ENCODE peak calls at places on chromosome 19, in five cellular contexts. J, F, B, X and K are unnamed samples.

GRCh38 chr19:38870612-38871011 is 7.5 kb downstream of the RINL start:
- DNase-seq in X (no peak), J (no peak), B (no peak), F (no peak), K (no peak)

GRCh38 chr19:3665681-3666544 is 34.4 kb downstream of the PIP5K1C start:
- DNase-seq in J (peak; percentile 55), X (peak; percentile 36), F (peak; percentile 53), B (no peak), K (peak; percentile 70)

GRCh38 chr19:39516270-39516669 is 1.3 kb downstream of the SELENOV start:
- DNase-seq in X (no peak), J (no peak), F (no peak), B (no peak), K (peak; percentile 38)

GRCh38 chr19:42555317-42555716 is 27.0 kb upstream of the CEACAM1 start:
- DNase-seq in F (no peak), B (no peak), X (no peak), J (no peak), K (peak; percentile 35)

GRCh38 chr19:38715540-38715939 is 28.7 kb downstream of the CAPN12 start:
- DNase-seq in J (no peak), B (no peak), X (no peak), F (no peak), K (no peak)

GRCh38 chr19:33055718-33056117 is 9.0 kb downstream of the RHPN2 start:
- DNase-seq in X (no peak), B (peak; percentile 49), J (peak; percentile 66), F (peak; percentile 21), K (no peak)

GRCh38 chr19:34964598-34964997 is 569 bp upstream of the ZNF792 start:
- DNase-seq in J (no peak), X (no peak), F (no peak), B (no peak), K (no peak)

GRCh38 chr19:36183455-36183741 is 31.1 kb downstream of the ZNF565 start:
- DNase-seq in X (no peak), F (no peak), B (no peak), J (no peak), K (no peak)

GRCh38 chr19:40771101-40771539 is 4.2 kb upstream of the MIA start:
- DNase-seq in X (no peak), B (no peak), F (no peak), J (no peak), K (no peak)

GRCh38 chr19:6425732-6426686 is 1.4 kb upstream of the KHSRP start:
- DNase-seq in F (no peak), J (no peak), X (no peak), B (no peak), K (no peak)

GRCh38 chr19:41364546-41365391 is 820 bp upstream of the B9D2 start:
- DNase-seq in J (peak; percentile 32), F (no peak), X (no peak), B (peak; percentile 15), K (no peak)

GRCh38 chr19:2160384-2160783 is 3.3 kb upstream of the DOT1L start:
- DNase-seq in F (no peak), X (no peak), J (peak; percentile 73), B (no peak), K (no peak)

GRCh38 chr19:31444931-31445330 is 95.7 kb upstream of the TSHZ3 start:
- DNase-seq in F (no peak), X (no peak), B (no peak), J (no peak), K (no peak)

GRCh38 chr19:42303101-42303464 is 659 bp upstream of the PAFAH1B3 start:
- DNase-seq in B (no peak), J (no peak), X (no peak), F (no peak), K (no peak)

GRCh38 chr19:36128392-36128736 is 11.5 kb upstream of the CAPNS1 start:
- DNase-seq in F (no peak), X (no peak), J (no peak), B (no peak), K (peak; percentile 57)

GRCh38 chr19:40190891-40191835 is at the start of gene MAP3K10:
- DNase-seq in X (peak; percentile 70), B (peak; percentile 51), F (peak; percentile 73), J (peak; percentile 72), K (peak; percentile 63)

GRCh38 chr19:1221141-1221903 is 15.7 kb downstream of the STK11 start:
- DNase-seq in X (peak; percentile 72), F (no peak), B (peak; percentile 54), J (peak; percentile 58), K (no peak)

GRCh38 chr19:30870861-30871260 is 478.4 kb downstream of the TSHZ3 start:
- DNase-seq in X (no peak), B (peak; percentile 1), F (no peak), J (no peak), K (peak; percentile 4)

GRCh38 chr19:5407356-5407755 is 47.9 kb upstream of the ZNRF4 start:
- DNase-seq in B (peak; percentile 17), F (no peak), J (peak; percentile 60), X (no peak), K (no peak)

GRCh38 chr19:6540918-6541689 is 10.3 kb downstream of the TNFSF9 start:
- DNase-seq in B (no peak), J (peak; percentile 87), X (no peak), F (no peak), K (no peak)

GRCh38 chr19:31258211-31259052 is 90.8 kb downstream of the TSHZ3 start:
- DNase-seq in X (no peak), J (no peak), B (no peak), F (no peak), K (no peak)

GRCh38 chr19:35264281-35265125 is 4.3 kb upstream of the USF2 start:
- DNase-seq in B (no peak), X (no peak), J (no peak), F (no peak), K (peak; percentile 19)

GRCh38 chr19:743168-743687 is 7.7 kb upstream of the MISP start:
- DNase-seq in B (no peak), F (no peak), X (no peak), J (peak; percentile 76), K (no peak)

GRCh38 chr19:35903550-35904179 is 1.3 kb downstream of the HCST start:
- DNase-seq in J (peak; percentile 97), X (peak; percentile 83), B (peak; percentile 73), F (no peak), K (peak; percentile 91)

GRCh38 chr19:10158071-10158470 is 36.7 kb downstream of the DNMT1 start:
- DNase-seq in B (no peak), J (no peak), X (no peak), F (no peak), K (no peak)

DNA sequence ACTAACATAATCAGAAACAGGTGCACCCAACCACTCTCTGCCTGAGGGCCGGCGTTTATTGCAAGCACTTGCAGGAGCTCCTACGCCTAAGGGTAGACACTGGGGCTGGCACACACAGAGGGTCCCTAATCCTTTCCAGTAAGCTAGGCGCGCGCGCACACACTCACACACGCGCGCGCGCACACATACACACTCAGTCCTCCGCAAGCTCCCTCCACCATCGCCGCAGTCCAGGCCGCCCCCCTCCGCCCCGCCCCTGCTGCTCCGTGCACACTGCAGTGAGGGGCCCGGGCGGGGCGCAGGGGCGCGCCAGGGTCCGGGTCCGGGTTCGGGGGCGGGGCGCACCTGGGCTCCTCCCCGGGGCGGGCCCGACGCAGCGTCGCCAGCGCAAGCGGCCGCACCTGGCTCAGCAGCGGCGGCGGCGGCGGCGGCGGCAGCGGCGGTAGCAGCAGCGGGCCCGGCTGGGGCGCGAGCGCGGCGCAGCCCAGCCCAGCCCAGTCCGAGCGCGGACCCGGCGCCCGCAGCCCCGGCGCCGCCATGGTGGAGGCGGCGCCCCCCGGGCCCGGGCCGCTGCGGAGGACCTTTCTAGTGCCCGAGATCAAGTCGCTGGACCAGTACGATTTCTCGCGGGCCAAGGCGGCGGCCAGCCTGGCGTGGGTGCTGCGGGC is at the start of gene CAMSAP3:
- DNase-seq in X (no peak), B (no peak), J (peak; percentile 63), F (peak; percentile 82), K (peak; percentile 86)
- H3K14ac ChIP-seq in X (no peak within 1 kb of the TSS), B (no peak within 1 kb of the TSS), J (peak within 1 kb of the TSS; percentile 40), F (peak within 1 kb of the TSS; percentile 56), K (peak within 1 kb of the TSS; percentile 46)

DNA sequence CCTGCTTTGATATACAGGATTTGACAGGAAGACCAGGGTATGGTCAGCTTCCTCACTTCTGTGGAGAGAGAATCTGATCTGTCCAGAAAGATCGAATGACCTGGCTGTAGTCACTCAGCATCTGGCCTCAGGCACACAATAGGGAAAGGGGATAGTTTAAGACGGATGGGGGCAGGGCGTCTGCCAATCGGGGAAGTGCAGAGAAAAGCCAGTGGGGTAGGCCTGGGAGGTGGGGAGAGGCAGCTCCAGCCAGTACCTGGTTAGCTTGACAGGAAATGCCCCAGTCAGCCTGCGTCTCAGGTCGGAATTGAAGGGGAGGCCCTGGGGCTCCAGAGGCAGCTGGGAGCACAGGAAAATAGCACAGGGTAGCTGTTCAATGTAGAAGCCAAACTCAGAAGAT is 12.4 kb downstream of the ZNF444 start:
- DNase-seq in B (no peak), J (no peak), F (no peak), X (no peak), K (peak; percentile 92)
- H2BK120ac ChIP-seq in B (no peak overlapping the region), J (peak overlapping the region; percentile 81), F (no peak overlapping the region), X (no peak overlapping the region), K (no peak overlapping the region)

GRCh38 chr19:49776371-49776764 is 9.6 kb downstream of the AP2A1 start:
- DNase-seq in J (no peak), X (no peak), F (no peak), B (no peak), K (no peak)
- H3K14ac ChIP-seq in J (no peak overlapping the region), X (no peak overlapping the region), F (no peak overlapping the region), B (no peak overlapping the region), K (no peak overlapping the region)

GRCh38 chr19:56125806-56126590 is 4.9 kb upstream of the ZNF787 start:
- DNase-seq in F (no peak), B (no peak), J (no peak), X (no peak), K (no peak)
- H2BK120ac ChIP-seq in F (no peak overlapping the region), B (no peak overlapping the region), J (no peak overlapping the region), X (no peak overlapping the region), K (no peak overlapping the region)

DNA sequence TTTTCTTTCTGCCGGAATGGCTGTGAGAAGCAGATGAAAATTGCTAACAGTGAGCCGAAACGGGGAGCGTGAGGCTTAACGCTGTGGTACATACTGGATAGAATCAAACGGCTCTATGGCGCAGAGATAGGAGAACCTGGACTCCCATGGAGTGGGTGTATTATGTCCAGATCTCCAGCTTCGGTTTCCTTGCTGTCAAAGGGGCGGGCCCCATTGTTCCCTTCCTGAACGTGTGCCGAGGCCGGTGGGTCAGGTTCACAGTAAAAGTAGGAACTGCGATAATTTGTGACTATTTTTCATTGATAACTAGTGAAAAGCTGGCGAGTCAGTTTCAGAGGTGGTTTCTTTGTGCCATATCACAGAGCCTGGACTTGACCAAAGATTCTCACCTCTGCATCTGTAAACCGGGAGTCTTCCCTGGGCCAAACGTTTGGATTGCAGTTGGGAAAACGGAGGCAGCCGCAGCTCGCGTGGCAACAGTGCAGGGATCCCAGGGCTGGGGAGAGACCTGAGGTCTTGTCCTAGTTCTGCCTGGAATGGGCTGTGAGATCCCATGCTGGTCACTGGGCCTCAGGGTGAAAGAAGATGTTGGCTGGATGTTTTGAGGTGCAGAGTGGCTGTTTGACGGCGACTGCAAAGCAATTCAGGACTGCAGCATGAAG is 752 bp downstream of the RPL18A start:
- DNase-seq in J (no peak), X (no peak), B (no peak), F (no peak), K (no peak)
- H3K14ac ChIP-seq in J (peak overlapping the region; percentile 75), X (no peak overlapping the region), B (peak overlapping the region; percentile 98), F (peak overlapping the region; percentile 71), K (peak overlapping the region; percentile 91)